ENCODE peak calls at places on chromosomes 4 and X, in four cellular contexts. Y is hepatocyte, H is heart left ventricle, J is thoracic aorta. P is an unnamed sample.

GRCh38 chrX:3663576-3664290 is 49.7 kb downstream of the PRKX start:
- DNase-seq in Y (no peak), H (peak), J (no peak), P (no peak)

GRCh38 chr4:55949480-55949802 is 696 bp downstream of the CEP135 start:
- DNase-seq in Y (no peak), H (no peak), J (no peak), P (no peak)

GRCh38 chr4:1870578-1871443 is at the start of gene NSD2:
- DNase-seq in Y (peak), H (peak), J (peak), P (peak)

GRCh38 chrX:17075004-17075403 is 128.5 kb downstream of the REPS2 start:
- DNase-seq in Y (no peak), H (no peak), J (no peak), P (no peak)

GRCh38 chrX:83521905-83522304 is 13.8 kb downstream of the POU3F4 start:
- DNase-seq in Y (no peak), H (no peak), J (no peak), P (no peak)

GRCh38 chr4:142353149-142353738 is 492.9 kb downstream of the INPP4B start:
- DNase-seq in Y (peak), H (no peak), J (no peak), P (no peak)

GRCh38 chrX:85084770-85085393 is 81.2 kb downstream of the APOOL start:
- DNase-seq in Y (peak), H (no peak), J (no peak), P (peak)

GRCh38 chrX:102651968-102652744 is 873 bp downstream of the GPRASP1 start:
- DNase-seq in Y (peak), H (no peak), J (no peak), P (peak)

GRCh38 chr4:170388255-170388654 is 298.5 kb upstream of the AADAT start:
- DNase-seq in Y (no peak), H (no peak), J (no peak), P (no peak)

GRCh38 chr4:174604198-174604597 is 81.9 kb upstream of the HPGD start:
- DNase-seq in Y (peak), H (no peak), J (no peak), P (no peak)

GRCh38 chrX:46254623-46255022 is 290.6 kb downstream of the ZNF674 start:
- DNase-seq in Y (no peak), H (no peak), J (no peak), P (no peak)

GRCh38 chr4:124420166-124420695 is 292.3 kb downstream of the ANKRD50 start:
- DNase-seq in Y (no peak), H (no peak), J (no peak), P (no peak)

DNA sequence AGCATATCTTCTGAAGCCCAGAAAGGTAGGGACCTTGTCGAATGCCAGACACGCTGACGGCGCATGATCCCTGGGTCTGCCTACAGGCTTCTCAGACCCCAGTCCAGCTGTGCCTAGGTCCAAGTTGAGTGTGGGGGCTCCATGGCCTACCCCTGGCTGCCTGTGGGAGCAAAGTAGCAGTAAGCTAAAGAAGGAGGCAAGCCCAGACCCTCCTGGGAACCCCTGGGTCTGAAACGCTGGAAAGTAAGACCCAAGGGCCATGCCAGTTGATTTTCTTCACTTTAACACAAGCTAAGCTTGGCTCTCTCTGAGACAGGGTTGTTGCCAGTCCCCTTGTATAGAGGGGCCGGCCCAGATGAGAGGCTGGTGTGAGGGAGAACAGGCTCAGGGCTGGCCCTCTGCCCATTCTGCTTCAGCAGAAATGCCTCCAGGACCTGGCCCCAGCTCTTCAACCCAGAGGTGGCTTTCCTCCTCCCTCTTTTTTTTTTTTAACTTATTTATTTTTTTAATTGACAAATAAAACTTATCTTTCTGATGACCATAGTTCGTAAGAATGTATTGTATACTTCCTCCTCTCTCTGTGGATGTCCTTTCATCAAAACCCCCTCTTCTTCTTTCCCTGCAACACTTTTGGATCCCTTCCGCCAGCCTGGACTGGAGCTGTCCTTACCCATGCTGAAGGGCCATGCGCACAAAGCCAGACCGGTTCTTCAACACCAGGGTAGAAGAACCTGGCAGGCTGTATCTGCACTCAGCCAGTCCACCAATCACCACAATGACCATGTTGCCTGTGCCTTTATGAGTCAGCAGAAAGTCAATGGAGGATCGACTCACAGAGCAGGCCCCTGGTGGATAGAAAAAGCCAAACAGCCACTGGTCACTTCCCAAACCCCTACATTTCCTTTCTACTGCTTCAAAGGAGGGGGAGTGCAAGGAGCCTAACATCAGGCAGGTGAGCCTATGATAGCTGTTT is 7.1 kb downstream of the AWAT2 start:
- DNase-seq in Y (no peak), H (no peak), J (no peak), P (no peak)
- TF ChIP-seq CTCF in Y (no peak), H (no peak), J (no peak), P (no peak)

DNA sequence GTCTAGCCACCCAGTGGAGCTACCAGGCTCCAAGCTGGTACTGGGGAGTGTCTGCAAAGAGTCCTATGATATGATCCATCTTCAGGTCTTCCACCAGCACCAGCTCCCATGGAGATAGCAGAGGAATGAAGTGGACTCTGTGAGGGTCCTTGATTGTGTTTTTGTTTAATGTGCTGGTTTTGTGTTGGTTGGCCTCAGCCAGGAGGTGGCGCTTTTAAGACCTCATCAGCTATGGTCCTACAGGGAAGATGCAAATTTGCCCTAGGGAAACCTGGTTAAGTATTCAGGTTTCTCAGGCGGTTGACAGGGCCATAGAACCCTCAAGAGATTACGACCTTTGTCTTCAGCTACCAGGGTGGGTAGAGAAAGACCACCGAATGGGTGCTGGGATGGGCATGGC is 1141.1 kb downstream of the STIM2 start:
- DNase-seq in Y (no peak), H (no peak), J (no peak), P (no peak)
- TF ChIP-seq CTCF in Y (no peak), H (no peak), J (no peak), P (no peak)

GRCh38 chr4:6548201-6548881 is 26.6 kb upstream of the MAN2B2 start:
- DNase-seq in Y (no peak), H (peak), J (no peak), P (no peak)
- TF ChIP-seq CTCF in Y (peak), H (peak), J (no peak), P (peak)

DNA sequence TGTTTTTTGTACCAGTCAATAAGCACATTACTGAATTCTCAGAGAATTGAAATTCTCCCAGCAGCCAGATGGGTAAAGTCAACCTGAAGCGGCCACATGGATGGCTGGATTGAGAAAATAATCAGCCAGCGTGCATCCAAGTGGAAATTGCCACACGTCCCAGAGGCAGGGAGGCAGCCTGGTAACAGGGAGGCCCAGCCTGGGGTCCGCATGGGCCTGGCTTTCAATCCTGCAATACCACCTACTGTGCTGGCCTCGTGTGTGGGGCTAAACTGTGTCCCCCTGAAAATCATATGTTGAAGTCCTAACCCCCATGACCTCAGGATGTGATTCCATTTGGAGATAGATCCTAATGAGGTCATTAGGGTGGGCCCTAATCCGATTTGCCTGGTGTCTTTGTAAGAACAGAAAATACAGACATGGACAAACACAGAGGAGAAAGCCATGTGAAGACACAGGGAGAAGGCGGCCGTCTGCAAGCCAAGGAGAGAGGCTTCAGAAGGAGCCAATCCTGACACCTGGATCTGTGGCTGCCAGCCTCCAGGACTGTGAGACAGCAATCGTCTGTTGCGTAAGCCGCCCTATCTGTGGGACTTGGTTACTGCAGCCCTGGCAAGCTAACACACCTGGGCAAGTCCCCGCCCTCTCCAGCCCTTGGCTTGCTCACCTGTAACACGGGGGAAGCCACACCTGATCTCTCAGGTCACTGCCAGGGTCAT is 90.3 kb downstream of the JAKMIP1 start:
- DNase-seq in Y (peak), H (no peak), J (no peak), P (no peak)
- TF ChIP-seq CTCF in Y (peak), H (no peak), J (no peak), P (peak)

DNA sequence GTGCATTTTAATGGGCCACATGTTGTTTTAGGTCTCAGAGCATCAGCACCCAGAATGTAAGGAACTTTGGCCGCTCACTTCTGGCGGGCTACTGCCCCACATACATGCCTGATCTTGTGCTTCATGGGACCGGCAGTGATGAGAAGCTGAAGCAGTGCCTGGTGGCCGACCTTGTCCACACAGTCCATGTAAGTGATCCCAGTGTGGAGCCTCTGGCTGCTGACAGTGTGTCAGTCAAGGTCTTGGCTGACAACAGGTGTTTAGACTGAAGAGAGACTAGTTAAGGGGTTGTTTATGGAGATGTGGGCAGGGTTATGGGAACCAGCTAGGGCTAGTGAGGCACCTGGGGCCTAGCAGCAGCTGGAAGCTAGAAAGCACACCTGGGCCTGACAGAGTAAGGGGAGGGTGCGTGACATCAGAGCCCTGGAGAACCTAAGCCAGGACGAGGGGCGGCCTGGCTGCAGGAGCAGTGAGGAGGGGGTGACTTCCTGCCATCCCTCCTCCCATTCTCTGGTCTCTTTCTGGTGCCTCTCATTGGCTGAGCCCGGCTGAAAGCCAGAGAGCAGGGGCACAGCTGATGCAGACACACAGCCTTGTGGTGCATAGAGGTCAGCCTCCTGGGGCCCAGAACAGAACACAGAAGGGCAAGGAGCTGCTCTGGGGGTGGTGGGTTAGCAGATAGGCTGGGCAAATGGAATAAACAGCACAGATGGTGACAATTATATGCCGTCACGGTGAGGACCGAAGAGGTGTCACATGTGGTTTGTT is 101.6 kb downstream of the FNIP2 start:
- DNase-seq in Y (no peak), H (no peak), J (no peak), P (no peak)
- TF ChIP-seq CTCF in Y (no peak), H (no peak), J (no peak), P (no peak)

DNA sequence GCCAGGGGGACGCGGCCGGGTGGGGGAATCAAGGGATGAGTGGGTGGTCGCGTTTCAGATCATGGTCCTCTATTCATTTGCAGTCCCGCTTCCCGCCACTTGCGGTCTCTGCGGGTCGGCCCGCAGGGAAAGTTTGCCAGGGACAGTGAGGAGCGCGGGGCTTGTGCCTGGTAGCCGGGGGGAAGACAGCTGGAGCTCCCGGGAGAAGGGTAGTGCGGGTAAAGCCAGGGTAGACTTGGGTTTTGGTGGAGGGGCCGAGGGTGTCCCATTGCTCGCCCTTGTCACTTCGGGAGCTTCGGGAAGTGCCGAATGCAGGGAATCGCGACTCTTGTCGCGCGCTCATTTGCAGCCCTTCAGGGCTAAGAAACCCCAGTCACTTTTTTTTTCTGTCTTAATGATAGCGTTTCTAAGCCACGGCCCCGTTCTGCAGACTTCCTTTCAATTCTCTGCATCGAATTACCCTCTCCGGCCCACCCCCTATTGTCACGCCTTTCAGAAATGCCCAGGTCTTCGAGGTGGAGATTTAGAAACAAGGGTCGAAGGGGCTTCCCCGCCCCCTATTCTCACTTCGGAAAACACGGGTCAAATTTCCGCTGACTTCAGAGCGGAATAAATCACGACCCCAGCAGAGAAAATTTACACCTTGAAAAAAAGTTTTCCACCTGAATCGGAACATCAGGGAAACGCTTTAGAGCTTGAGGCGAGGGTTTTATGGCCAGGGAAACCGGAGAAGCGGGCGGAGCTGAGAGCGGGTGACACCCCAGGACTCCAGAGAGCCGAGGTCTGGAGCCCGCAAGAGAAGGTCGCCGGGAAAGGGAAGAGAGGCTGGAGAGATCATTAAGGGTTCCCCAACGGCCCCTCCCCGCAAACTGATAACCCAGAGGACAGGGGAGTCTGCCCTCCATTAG is 1.4 kb downstream of the SHISA3 start:
- DNase-seq in Y (peak), H (no peak), J (no peak), P (no peak)
- TF ChIP-seq CTCF in Y (peak), H (no peak), J (peak), P (no peak)

GRCh38 chr4:183255487-183255886 is 64.6 kb downstream of the CLDN22 start:
- DNase-seq in Y (no peak), H (no peak), J (no peak), P (no peak)

GRCh38 chr4:183250831-183251230 is 69.2 kb downstream of the CLDN22 start:
- DNase-seq in Y (no peak), H (no peak), J (no peak), P (no peak)

GRCh38 chr4:183253451-183253850 is 66.6 kb downstream of the CLDN22 start:
- DNase-seq in Y (no peak), H (no peak), J (no peak), P (no peak)

GRCh38 chr4:183254162-183254561 is 65.9 kb downstream of the CLDN22 start:
- DNase-seq in Y (no peak), H (no peak), J (no peak), P (no peak)

DNA sequence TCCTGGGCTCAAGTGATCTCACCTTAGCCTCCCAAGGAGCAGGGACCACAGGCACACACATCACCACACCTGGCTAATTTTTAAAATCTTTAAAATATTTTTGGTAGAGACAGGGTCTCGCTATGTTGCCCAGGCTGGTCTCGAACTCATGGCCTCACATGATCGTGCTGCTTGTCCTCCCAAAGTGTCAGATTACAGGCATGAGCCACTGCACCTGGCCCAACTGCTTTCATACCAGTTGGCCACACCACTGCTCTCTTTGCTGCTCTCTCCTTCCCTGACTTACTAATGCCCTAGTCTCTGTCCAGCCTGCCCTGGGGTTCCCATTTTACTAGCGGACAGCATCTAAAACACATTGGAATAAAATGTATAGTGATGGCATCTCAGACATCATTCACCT is 67.1 kb downstream of the CLDN22 start:
- DNase-seq in Y (no peak), H (no peak), J (no peak), P (no peak)
- TF ChIP-seq CTCF in Y (no peak), H (no peak), J (no peak), P (no peak)

P was measured in GM10248.